ENCODE peak calls at places on chromosomes 3 and 15, in six cellular contexts. One of them, this sample, is unnamed.

GRCh38 chr3:46386206-46386605 is 15.5 kb downstream of the CCR5 start:
- DNase-seq in brain microvascular endothelial cell: peak
- DNase-seq in GM12865: peak
- DNase-seq in GM13977: no peak
- DNase-seq in psoas muscle: no peak
- DNase-seq in AG10803: no peak
- DNase-seq in this sample: peak

GRCh38 chr15:36970522-36970921 is 129.8 kb downstream of the MEIS2 start:
- DNase-seq in brain microvascular endothelial cell: no peak
- DNase-seq in GM12865: no peak
- DNase-seq in GM13977: no peak
- DNase-seq in psoas muscle: no peak
- DNase-seq in AG10803: no peak
- DNase-seq in this sample: no peak

GRCh38 chr3:101935081-101935480 is 85.8 kb downstream of the NFKBIZ start:
- DNase-seq in brain microvascular endothelial cell: no peak
- DNase-seq in GM12865: no peak
- DNase-seq in GM13977: no peak
- DNase-seq in psoas muscle: no peak
- DNase-seq in AG10803: no peak
- DNase-seq in this sample: no peak

GRCh38 chr15:69107025-69107620 is 53.3 kb upstream of the GLCE start:
- DNase-seq in brain microvascular endothelial cell: no peak
- DNase-seq in GM12865: no peak
- DNase-seq in GM13977: no peak
- DNase-seq in psoas muscle: no peak
- DNase-seq in AG10803: no peak
- DNase-seq in this sample: no peak

GRCh38 chr15:71530116-71530515 is 280.2 kb upstream of the NR2E3 start:
- DNase-seq in brain microvascular endothelial cell: no peak
- DNase-seq in GM12865: no peak
- DNase-seq in GM13977: no peak
- DNase-seq in psoas muscle: no peak
- DNase-seq in AG10803: no peak
- DNase-seq in this sample: no peak

GRCh38 chr3:175743733-175744400 is 884.7 kb downstream of the NAALADL2 start:
- DNase-seq in brain microvascular endothelial cell: peak
- DNase-seq in GM12865: no peak
- DNase-seq in GM13977: no peak
- DNase-seq in psoas muscle: no peak
- DNase-seq in AG10803: peak
- DNase-seq in this sample: peak

GRCh38 chr15:56968821-56969220 is 50.4 kb downstream of the TCF12 start:
- DNase-seq in brain microvascular endothelial cell: no peak
- DNase-seq in GM12865: no peak
- DNase-seq in GM13977: no peak
- DNase-seq in psoas muscle: no peak
- DNase-seq in AG10803: no peak
- DNase-seq in this sample: no peak

GRCh38 chr3:15175590-15175989 is 30.5 kb upstream of the CAPN7 start:
- DNase-seq in brain microvascular endothelial cell: no peak
- DNase-seq in GM12865: no peak
- DNase-seq in GM13977: no peak
- DNase-seq in psoas muscle: no peak
- DNase-seq in AG10803: no peak
- DNase-seq in this sample: no peak

GRCh38 chr3:23985752-23986544 is 40.9 kb downstream of the NR1D2 start:
- DNase-seq in brain microvascular endothelial cell: no peak
- DNase-seq in GM12865: peak
- DNase-seq in GM13977: no peak
- DNase-seq in psoas muscle: no peak
- DNase-seq in AG10803: no peak
- DNase-seq in this sample: no peak

GRCh38 chr3:50192689-50193141 is 1.3 kb downstream of the GNAT1 start:
- DNase-seq in brain microvascular endothelial cell: peak
- DNase-seq in GM12865: peak
- DNase-seq in GM13977: peak
- DNase-seq in psoas muscle: peak
- DNase-seq in AG10803: peak
- DNase-seq in this sample: peak

GRCh38 chr3:139235192-139235591 is 108.6 kb upstream of the MRPS22 start:
- DNase-seq in brain microvascular endothelial cell: no peak
- DNase-seq in GM12865: no peak
- DNase-seq in GM13977: no peak
- DNase-seq in psoas muscle: no peak
- DNase-seq in AG10803: no peak
- DNase-seq in this sample: no peak

GRCh38 chr3:63855333-63855940 is 8.2 kb downstream of the THOC7 start:
- DNase-seq in brain microvascular endothelial cell: no peak
- DNase-seq in GM12865: no peak
- DNase-seq in GM13977: no peak
- DNase-seq in psoas muscle: no peak
- DNase-seq in AG10803: no peak
- DNase-seq in this sample: no peak

GRCh38 chr3:99526927-99527326 is 111.5 kb upstream of the COL8A1 start:
- DNase-seq in brain microvascular endothelial cell: peak
- DNase-seq in GM12865: no peak
- DNase-seq in GM13977: no peak
- DNase-seq in psoas muscle: no peak
- DNase-seq in AG10803: no peak
- DNase-seq in this sample: no peak

GRCh38 chr15:51224428-51224827 is 114.0 kb downstream of the CYP19A1 start:
- DNase-seq in brain microvascular endothelial cell: no peak
- DNase-seq in GM12865: no peak
- DNase-seq in GM13977: no peak
- DNase-seq in psoas muscle: no peak
- DNase-seq in AG10803: peak
- DNase-seq in this sample: peak

GRCh38 chr3:194900886-194901522 is 215.3 kb downstream of the FAM43A start:
- DNase-seq in brain microvascular endothelial cell: no peak
- DNase-seq in GM12865: no peak
- DNase-seq in GM13977: no peak
- DNase-seq in psoas muscle: no peak
- DNase-seq in AG10803: no peak
- DNase-seq in this sample: no peak

GRCh38 chr3:188279696-188280398 is 125.9 kb downstream of the LPP start:
- DNase-seq in brain microvascular endothelial cell: peak
- DNase-seq in GM12865: no peak
- DNase-seq in GM13977: no peak
- DNase-seq in psoas muscle: no peak
- DNase-seq in AG10803: no peak
- DNase-seq in this sample: no peak
- TF ChIP-seq CTCF in brain microvascular endothelial cell: no peak
- TF ChIP-seq CTCF in GM12865: no peak
- TF ChIP-seq CTCF in GM13977: no peak
- TF ChIP-seq CTCF in psoas muscle: no peak
- TF ChIP-seq CTCF in AG10803: no peak
- TF ChIP-seq CTCF in this sample: no peak

DNA sequence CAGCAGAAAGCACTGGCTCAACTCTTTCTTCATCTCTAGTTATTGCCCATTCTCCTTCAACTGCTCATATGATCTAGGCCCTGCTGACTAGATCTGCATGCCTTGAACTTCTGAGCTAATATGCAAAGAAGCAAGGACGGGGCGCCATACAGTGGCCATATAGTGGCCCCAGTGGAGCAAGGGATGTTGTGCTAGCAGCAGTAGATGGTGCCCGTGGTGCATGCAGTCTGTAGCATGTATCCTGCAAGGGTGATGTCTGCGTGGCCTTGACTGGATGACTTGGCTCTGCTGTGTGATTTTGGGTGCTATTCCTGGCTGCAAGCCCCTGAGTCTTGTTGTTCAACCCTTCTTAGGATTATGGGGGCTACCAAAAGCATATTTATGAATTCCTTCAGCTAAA is 12.2 kb upstream of the NMD3 start:
- DNase-seq in brain microvascular endothelial cell: no peak
- DNase-seq in GM12865: peak
- DNase-seq in GM13977: no peak
- DNase-seq in psoas muscle: no peak
- DNase-seq in AG10803: no peak
- DNase-seq in this sample: no peak
- TF ChIP-seq CTCF in brain microvascular endothelial cell: no peak
- TF ChIP-seq CTCF in GM12865: no peak
- TF ChIP-seq CTCF in GM13977: no peak
- TF ChIP-seq CTCF in psoas muscle: no peak
- TF ChIP-seq CTCF in AG10803: no peak
- TF ChIP-seq CTCF in this sample: no peak

GRCh38 chr3:160641675-160642330 is 35.2 kb upstream of the ARL14 start:
- DNase-seq in brain microvascular endothelial cell: peak
- DNase-seq in GM12865: no peak
- DNase-seq in GM13977: no peak
- DNase-seq in psoas muscle: no peak
- DNase-seq in AG10803: peak
- DNase-seq in this sample: peak

GRCh38 chr3:160649596-160649995 is 27.4 kb upstream of the ARL14 start:
- DNase-seq in brain microvascular endothelial cell: no peak
- DNase-seq in GM12865: no peak
- DNase-seq in GM13977: no peak
- DNase-seq in psoas muscle: no peak
- DNase-seq in AG10803: peak
- DNase-seq in this sample: no peak

GRCh38 chr3:160644491-160644890 is 32.5 kb upstream of the ARL14 start:
- DNase-seq in brain microvascular endothelial cell: no peak
- DNase-seq in GM12865: no peak
- DNase-seq in GM13977: no peak
- DNase-seq in psoas muscle: no peak
- DNase-seq in AG10803: no peak
- DNase-seq in this sample: no peak

GRCh38 chr3:160648701-160649100 is 28.3 kb upstream of the ARL14 start:
- DNase-seq in brain microvascular endothelial cell: no peak
- DNase-seq in GM12865: no peak
- DNase-seq in GM13977: no peak
- DNase-seq in psoas muscle: no peak
- DNase-seq in AG10803: no peak
- DNase-seq in this sample: no peak

GRCh38 chr3:160643994-160644393 is 33.0 kb upstream of the ARL14 start:
- DNase-seq in brain microvascular endothelial cell: no peak
- DNase-seq in GM12865: peak
- DNase-seq in GM13977: no peak
- DNase-seq in psoas muscle: no peak
- DNase-seq in AG10803: no peak
- DNase-seq in this sample: no peak
- TF ChIP-seq CTCF in brain microvascular endothelial cell: peak
- TF ChIP-seq CTCF in GM12865: no peak
- TF ChIP-seq CTCF in GM13977: no peak
- TF ChIP-seq CTCF in psoas muscle: no peak
- TF ChIP-seq CTCF in AG10803: no peak
- TF ChIP-seq CTCF in this sample: no peak

DNA sequence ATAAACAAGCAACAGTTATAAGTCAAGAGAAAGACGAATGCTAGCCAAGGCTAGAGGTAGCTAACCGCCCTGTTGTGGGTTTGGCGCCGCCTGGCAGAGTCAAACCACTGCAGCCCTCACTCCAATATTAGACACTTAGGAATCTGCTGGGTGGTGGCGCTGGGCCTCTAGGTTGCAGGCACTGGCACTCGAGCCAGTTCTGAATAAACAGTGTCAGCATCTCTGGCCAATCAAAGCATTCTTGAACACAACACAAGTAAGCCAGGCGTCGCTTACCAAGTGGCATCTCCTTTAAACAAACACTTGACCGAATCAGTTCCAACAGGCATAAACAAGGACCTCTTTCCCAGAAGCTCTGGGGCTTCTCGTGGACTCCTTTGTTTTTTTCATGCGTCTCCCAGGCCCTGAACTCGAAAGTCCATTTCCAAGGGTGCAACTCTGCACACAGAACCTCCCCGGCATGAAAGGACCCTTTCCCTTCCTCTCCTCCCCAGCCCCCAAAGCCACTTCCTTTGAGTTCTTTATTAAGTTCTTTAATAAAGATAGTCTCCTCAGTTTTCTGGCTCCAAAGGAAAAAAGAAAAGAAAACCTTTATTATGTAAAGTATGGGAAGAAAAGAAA is 82.3 kb downstream of the LRIG1 start:
- DNase-seq in brain microvascular endothelial cell: no peak
- DNase-seq in GM12865: no peak
- DNase-seq in GM13977: no peak
- DNase-seq in psoas muscle: peak
- DNase-seq in AG10803: peak
- DNase-seq in this sample: no peak
- TF ChIP-seq CTCF in brain microvascular endothelial cell: no peak
- TF ChIP-seq CTCF in GM12865: no peak
- TF ChIP-seq CTCF in GM13977: no peak
- TF ChIP-seq CTCF in psoas muscle: peak
- TF ChIP-seq CTCF in AG10803: no peak
- TF ChIP-seq CTCF in this sample: no peak

GRCh38 chr3:72678892-72679291 is 169.4 kb downstream of the SHQ1 start:
- DNase-seq in brain microvascular endothelial cell: no peak
- DNase-seq in GM12865: peak
- DNase-seq in GM13977: no peak
- DNase-seq in psoas muscle: no peak
- DNase-seq in AG10803: no peak
- DNase-seq in this sample: no peak

GRCh38 chr3:72675243-72675642 is 173.0 kb downstream of the SHQ1 start:
- DNase-seq in brain microvascular endothelial cell: no peak
- DNase-seq in GM12865: no peak
- DNase-seq in GM13977: no peak
- DNase-seq in psoas muscle: no peak
- DNase-seq in AG10803: peak
- DNase-seq in this sample: peak

GRCh38 chr3:72669224-72669623 is 179.0 kb downstream of the SHQ1 start:
- DNase-seq in brain microvascular endothelial cell: no peak
- DNase-seq in GM12865: no peak
- DNase-seq in GM13977: no peak
- DNase-seq in psoas muscle: no peak
- DNase-seq in AG10803: no peak
- DNase-seq in this sample: no peak

GRCh38 chr3:72678380-72678779 is 169.9 kb downstream of the SHQ1 start:
- DNase-seq in brain microvascular endothelial cell: no peak
- DNase-seq in GM12865: no peak
- DNase-seq in GM13977: no peak
- DNase-seq in psoas muscle: no peak
- DNase-seq in AG10803: no peak
- DNase-seq in this sample: no peak

GRCh38 chr3:72673011-72673771 is 175.1 kb downstream of the SHQ1 start:
- DNase-seq in brain microvascular endothelial cell: no peak
- DNase-seq in GM12865: peak
- DNase-seq in GM13977: peak
- DNase-seq in psoas muscle: no peak
- DNase-seq in AG10803: no peak
- DNase-seq in this sample: no peak
- TF ChIP-seq CTCF in brain microvascular endothelial cell: no peak
- TF ChIP-seq CTCF in GM12865: no peak
- TF ChIP-seq CTCF in GM13977: peak
- TF ChIP-seq CTCF in psoas muscle: no peak
- TF ChIP-seq CTCF in AG10803: no peak
- TF ChIP-seq CTCF in this sample: no peak

DNA sequence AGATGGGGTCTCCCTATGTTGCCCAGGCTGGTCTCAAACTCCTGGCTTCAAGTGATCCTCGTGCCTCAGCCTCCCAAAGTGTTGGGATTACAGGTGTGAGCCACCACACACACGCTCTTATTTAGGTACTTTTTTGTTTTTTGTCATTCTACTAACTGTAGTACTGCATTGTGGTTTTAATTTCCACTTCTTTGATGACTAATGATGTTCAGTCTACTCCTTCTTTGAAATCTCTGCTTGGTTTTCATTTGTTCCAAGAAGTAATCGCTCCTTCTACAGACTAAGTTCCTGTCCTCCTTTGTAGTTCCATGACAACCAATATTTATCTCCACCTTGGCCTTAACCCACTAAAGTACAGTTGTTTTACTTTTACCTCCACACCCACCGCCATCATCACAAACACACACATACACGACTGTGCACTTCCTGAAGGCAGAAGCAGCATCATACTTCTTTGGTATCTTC is 529 bp upstream of the DLEC1 start:
- DNase-seq in brain microvascular endothelial cell: no peak
- DNase-seq in GM12865: no peak
- DNase-seq in GM13977: no peak
- DNase-seq in psoas muscle: no peak
- DNase-seq in AG10803: no peak
- DNase-seq in this sample: no peak
- TF ChIP-seq CTCF in brain microvascular endothelial cell: no peak
- TF ChIP-seq CTCF in GM12865: no peak
- TF ChIP-seq CTCF in GM13977: no peak
- TF ChIP-seq CTCF in psoas muscle: no peak
- TF ChIP-seq CTCF in AG10803: no peak
- TF ChIP-seq CTCF in this sample: no peak